ENCODE peak calls at places on chromosomes 11 and 22, in six cellular contexts. One of them, this sample, is unnamed.

GRCh38 chr11:104333977-104334376 is 170.0 kb upstream of the PDGFD start:
- DNase-seq in Peyer's patch: no peak
- DNase-seq in A549: peak; percentile 34
- DNase-seq in heart right ventricle: no peak
- DNase-seq in CD8-positive, alpha-beta memory T cell: no peak
- DNase-seq in right lobe of liver: no peak
- DNase-seq in this sample: no peak

GRCh38 chr22:20175597-20175900 is 24.7 kb upstream of the CCDC188 start:
- DNase-seq in right lobe of liver: no peak
- DNase-seq in A549: peak; percentile 11
- DNase-seq in Peyer's patch: no peak
- DNase-seq in CD8-positive, alpha-beta memory T cell: no peak
- DNase-seq in heart right ventricle: no peak
- DNase-seq in this sample: no peak

GRCh38 chr11:116601734-116602636 is 170.8 kb downstream of the BUD13 start:
- DNase-seq in right lobe of liver: no peak
- DNase-seq in A549: no peak
- DNase-seq in heart right ventricle: no peak
- DNase-seq in CD8-positive, alpha-beta memory T cell: no peak
- DNase-seq in Peyer's patch: no peak
- DNase-seq in this sample: no peak

GRCh38 chr11:11948242-11948947 is 60.0 kb downstream of the DKK3 start:
- DNase-seq in CD8-positive, alpha-beta memory T cell: no peak
- DNase-seq in Peyer's patch: no peak
- DNase-seq in right lobe of liver: peak; percentile 77
- DNase-seq in A549: peak; percentile 18
- DNase-seq in heart right ventricle: no peak
- DNase-seq in this sample: no peak

GRCh38 chr11:119905162-119905561 is 176.2 kb upstream of the NECTIN1 start:
- DNase-seq in CD8-positive, alpha-beta memory T cell: no peak
- DNase-seq in Peyer's patch: no peak
- DNase-seq in A549: no peak
- DNase-seq in right lobe of liver: no peak
- DNase-seq in heart right ventricle: no peak
- DNase-seq in this sample: no peak

GRCh38 chr11:120129570-120129969 is 8.3 kb downstream of the TRIM29 start:
- DNase-seq in Peyer's patch: peak; percentile 45
- DNase-seq in heart right ventricle: no peak
- DNase-seq in right lobe of liver: no peak
- DNase-seq in CD8-positive, alpha-beta memory T cell: no peak
- DNase-seq in A549: no peak
- DNase-seq in this sample: no peak

GRCh38 chr11:77074205-77074604 is 7.4 kb downstream of the CAPN5 start:
- DNase-seq in Peyer's patch: peak; percentile 77
- DNase-seq in A549: no peak
- DNase-seq in right lobe of liver: no peak
- DNase-seq in heart right ventricle: no peak
- DNase-seq in CD8-positive, alpha-beta memory T cell: no peak
- DNase-seq in this sample: no peak

GRCh38 chr11:15764948-15765347 is 591.4 kb downstream of the SOX6 start:
- DNase-seq in Peyer's patch: no peak
- DNase-seq in CD8-positive, alpha-beta memory T cell: no peak
- DNase-seq in right lobe of liver: no peak
- DNase-seq in heart right ventricle: no peak
- DNase-seq in A549: no peak
- DNase-seq in this sample: no peak

GRCh38 chr11:57203359-57203758 is 21.6 kb downstream of the LRRC55 start:
- DNase-seq in Peyer's patch: no peak
- DNase-seq in CD8-positive, alpha-beta memory T cell: no peak
- DNase-seq in A549: no peak
- DNase-seq in right lobe of liver: no peak
- DNase-seq in heart right ventricle: peak; percentile 68
- DNase-seq in this sample: no peak

GRCh38 chr22:18068991-18069390 is 8.8 kb upstream of the PEX26 start:
- DNase-seq in right lobe of liver: no peak
- DNase-seq in A549: no peak
- DNase-seq in CD8-positive, alpha-beta memory T cell: no peak
- DNase-seq in Peyer's patch: no peak
- DNase-seq in heart right ventricle: no peak
- DNase-seq in this sample: no peak

GRCh38 chr11:45732343-45732742 is 66.9 kb upstream of the CHST1 start:
- DNase-seq in right lobe of liver: no peak
- DNase-seq in heart right ventricle: no peak
- DNase-seq in Peyer's patch: no peak
- DNase-seq in A549: no peak
- DNase-seq in CD8-positive, alpha-beta memory T cell: no peak
- DNase-seq in this sample: no peak

GRCh38 chr22:26672060-26672471 is 14.7 kb downstream of the MIAT start:
- DNase-seq in A549: no peak
- DNase-seq in CD8-positive, alpha-beta memory T cell: no peak
- DNase-seq in right lobe of liver: no peak
- DNase-seq in Peyer's patch: no peak
- DNase-seq in heart right ventricle: no peak
- DNase-seq in this sample: no peak
- H3K4me3 ChIP-seq in A549: peak overlapping the region; percentile 92
- H3K4me3 ChIP-seq in CD8-positive, alpha-beta memory T cell: peak overlapping the region; percentile 53
- H3K4me3 ChIP-seq in right lobe of liver: peak overlapping the region; percentile 79
- H3K4me3 ChIP-seq in Peyer's patch: peak overlapping the region; percentile 78
- H3K4me3 ChIP-seq in heart right ventricle: peak overlapping the region; percentile 95
- H3K4me3 ChIP-seq in this sample: peak overlapping the region; percentile 55

DNA sequence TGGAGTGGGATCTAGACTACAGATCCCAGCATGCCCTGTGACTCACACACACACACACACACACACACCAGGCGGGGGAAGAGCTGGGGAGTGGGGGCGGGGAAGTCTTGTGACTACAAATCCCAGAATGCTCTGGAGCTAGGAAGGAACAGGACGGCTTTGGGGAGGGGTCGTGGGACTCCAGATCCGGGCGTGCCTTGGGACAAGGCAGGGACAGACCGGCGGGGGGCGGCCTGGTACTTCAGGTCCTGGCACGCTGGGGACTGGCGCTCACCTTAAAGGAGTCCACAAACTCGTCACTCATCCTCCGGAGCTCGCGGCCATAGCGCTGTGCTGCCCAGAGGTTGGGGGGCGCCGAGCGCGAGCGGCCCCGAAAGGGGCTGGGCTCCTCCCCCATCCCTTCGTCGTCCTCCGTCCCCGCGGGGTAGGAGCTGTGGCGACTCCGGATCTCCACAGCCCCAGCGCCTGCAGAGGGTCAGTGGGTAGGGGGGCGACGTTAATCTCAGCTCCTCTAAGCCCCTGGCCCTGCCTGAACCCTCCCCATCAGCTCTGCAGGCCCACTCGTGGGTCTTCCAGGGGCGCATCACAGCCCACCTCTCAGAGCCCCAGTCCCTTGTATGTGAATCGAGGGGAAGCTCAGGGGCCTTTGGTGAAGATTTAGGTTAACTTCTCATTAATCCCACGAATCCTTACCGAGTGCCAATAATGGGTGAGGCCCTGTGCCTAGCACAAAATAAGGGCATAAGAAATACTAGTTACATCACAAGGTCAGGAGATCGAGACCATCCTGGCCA is 12.9 kb downstream of the BAD start:
- DNase-seq in Peyer's patch: peak; percentile 90
- DNase-seq in A549: peak; percentile 96
- DNase-seq in right lobe of liver: peak; percentile 92
- DNase-seq in CD8-positive, alpha-beta memory T cell: peak; percentile 92
- DNase-seq in heart right ventricle: peak; percentile 85
- DNase-seq in this sample: peak; percentile 95
- H3K27ac ChIP-seq in Peyer's patch: peak overlapping the region; percentile 98
- H3K27ac ChIP-seq in A549: peak overlapping the region; percentile 94
- H3K27ac ChIP-seq in right lobe of liver: peak overlapping the region; percentile 89
- H3K27ac ChIP-seq in CD8-positive, alpha-beta memory T cell: peak overlapping the region; percentile 86
- H3K27ac ChIP-seq in heart right ventricle: peak overlapping the region; percentile 94
- H3K27ac ChIP-seq in this sample: peak overlapping the region; percentile 53

GRCh38 chr11:71373791-71374454 is 74.3 kb downstream of the DHCR7 start:
- DNase-seq in Peyer's patch: no peak
- DNase-seq in right lobe of liver: no peak
- DNase-seq in CD8-positive, alpha-beta memory T cell: no peak
- DNase-seq in A549: no peak
- DNase-seq in heart right ventricle: no peak
- DNase-seq in this sample: no peak
- H3K4me3 ChIP-seq in Peyer's patch: no peak overlapping the region
- H3K4me3 ChIP-seq in right lobe of liver: no peak overlapping the region
- H3K4me3 ChIP-seq in CD8-positive, alpha-beta memory T cell: no peak overlapping the region
- H3K4me3 ChIP-seq in A549: no peak overlapping the region
- H3K4me3 ChIP-seq in heart right ventricle: no peak overlapping the region
- H3K4me3 ChIP-seq in this sample: no peak overlapping the region

DNA sequence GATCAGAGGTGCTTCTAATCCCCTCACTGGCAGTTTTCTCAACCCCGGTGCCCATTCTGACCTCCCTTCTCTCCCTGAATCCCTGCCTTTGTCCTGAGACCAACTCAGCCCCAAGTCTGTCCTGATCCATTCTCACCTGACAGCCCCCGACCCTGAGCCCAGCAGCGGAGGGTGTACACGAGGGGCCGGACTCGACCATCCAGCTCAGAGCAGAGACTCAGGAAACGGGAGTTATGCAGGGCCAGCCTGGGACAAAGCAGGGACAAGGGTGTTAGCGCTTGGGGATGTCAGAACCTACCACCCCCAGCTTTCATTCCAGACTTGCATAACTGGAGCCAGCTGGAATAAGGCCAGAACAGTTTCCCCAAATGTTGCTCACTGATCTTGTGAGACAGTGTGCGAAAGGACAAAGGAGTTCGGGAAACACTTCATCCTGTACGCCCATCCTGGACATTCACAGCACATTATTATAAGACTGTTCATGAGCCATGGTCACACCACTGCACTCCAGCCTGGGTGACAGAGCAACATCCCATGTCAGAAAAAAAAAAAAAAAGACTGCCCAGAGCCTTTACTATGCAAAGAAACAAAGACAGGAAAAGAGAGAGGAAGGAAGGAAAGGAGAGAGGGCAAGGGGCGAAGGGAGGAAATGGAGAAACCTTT is 3.5 kb upstream of the EEF1G start:
- DNase-seq in A549: no peak
- DNase-seq in Peyer's patch: peak; percentile 43
- DNase-seq in right lobe of liver: no peak
- DNase-seq in heart right ventricle: no peak
- DNase-seq in CD8-positive, alpha-beta memory T cell: peak; percentile 25
- DNase-seq in this sample: no peak
- H3K27ac ChIP-seq in A549: no peak overlapping the region
- H3K27ac ChIP-seq in Peyer's patch: peak overlapping the region; percentile 62
- H3K27ac ChIP-seq in right lobe of liver: peak overlapping the region; percentile 100
- H3K27ac ChIP-seq in heart right ventricle: peak overlapping the region; percentile 81
- H3K27ac ChIP-seq in CD8-positive, alpha-beta memory T cell: no peak overlapping the region
- H3K27ac ChIP-seq in this sample: no peak overlapping the region

GRCh38 chr11:66315921-66316811 is 678 bp downstream of the CD248 start:
- DNase-seq in heart right ventricle: no peak
- DNase-seq in A549: no peak
- DNase-seq in Peyer's patch: no peak
- DNase-seq in CD8-positive, alpha-beta memory T cell: peak; percentile 68
- DNase-seq in right lobe of liver: no peak
- DNase-seq in this sample: peak; percentile 71
- H3K4me3 ChIP-seq in heart right ventricle: peak overlapping the region; percentile 76
- H3K4me3 ChIP-seq in A549: no peak overlapping the region
- H3K4me3 ChIP-seq in Peyer's patch: peak overlapping the region; percentile 52
- H3K4me3 ChIP-seq in CD8-positive, alpha-beta memory T cell: no peak overlapping the region
- H3K4me3 ChIP-seq in right lobe of liver: peak overlapping the region; percentile 2
- H3K4me3 ChIP-seq in this sample: peak overlapping the region; percentile 73

DNA sequence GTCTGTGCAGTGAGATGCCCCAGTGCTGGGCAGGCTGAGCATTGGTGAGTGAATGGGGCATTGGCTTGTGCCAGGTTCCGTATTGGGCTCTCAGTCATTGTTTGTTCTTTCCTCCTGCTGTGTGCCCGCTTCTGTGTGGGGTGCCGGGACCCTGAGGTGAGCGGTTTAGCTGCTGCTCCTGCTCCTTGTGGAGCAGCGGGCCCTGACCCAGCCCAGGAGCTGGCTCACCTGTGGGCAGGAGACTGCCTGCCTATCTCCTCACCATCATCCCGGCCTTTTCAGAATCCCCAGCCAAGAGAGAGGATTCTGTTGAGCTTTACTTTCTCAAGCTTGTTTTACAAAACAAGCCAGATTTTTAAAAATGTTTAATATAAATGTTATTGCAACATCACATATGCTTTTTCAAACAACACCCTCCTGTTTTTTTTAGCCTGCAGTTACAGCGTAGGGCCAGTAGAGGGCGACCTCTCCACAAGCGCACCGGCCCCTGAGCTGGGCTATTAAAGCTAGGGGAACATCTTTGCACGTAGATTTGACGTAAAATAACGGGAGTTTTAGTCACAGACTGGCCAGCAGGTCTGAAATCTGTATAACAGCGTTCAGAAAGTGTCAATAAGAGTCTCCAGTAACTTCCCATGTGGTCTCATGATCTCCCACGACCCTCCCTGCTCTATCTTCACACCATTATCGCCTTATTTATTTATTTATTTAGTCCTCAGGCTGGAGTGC is 25.1 kb upstream of the RELT start:
- DNase-seq in Peyer's patch: no peak
- DNase-seq in CD8-positive, alpha-beta memory T cell: peak; percentile 74
- DNase-seq in right lobe of liver: no peak
- DNase-seq in heart right ventricle: no peak
- DNase-seq in A549: peak; percentile 73
- DNase-seq in this sample: peak; percentile 33
- H3K27ac ChIP-seq in Peyer's patch: no peak overlapping the region
- H3K27ac ChIP-seq in CD8-positive, alpha-beta memory T cell: no peak overlapping the region
- H3K27ac ChIP-seq in right lobe of liver: no peak overlapping the region
- H3K27ac ChIP-seq in heart right ventricle: no peak overlapping the region
- H3K27ac ChIP-seq in A549: no peak overlapping the region
- H3K27ac ChIP-seq in this sample: no peak overlapping the region

DNA sequence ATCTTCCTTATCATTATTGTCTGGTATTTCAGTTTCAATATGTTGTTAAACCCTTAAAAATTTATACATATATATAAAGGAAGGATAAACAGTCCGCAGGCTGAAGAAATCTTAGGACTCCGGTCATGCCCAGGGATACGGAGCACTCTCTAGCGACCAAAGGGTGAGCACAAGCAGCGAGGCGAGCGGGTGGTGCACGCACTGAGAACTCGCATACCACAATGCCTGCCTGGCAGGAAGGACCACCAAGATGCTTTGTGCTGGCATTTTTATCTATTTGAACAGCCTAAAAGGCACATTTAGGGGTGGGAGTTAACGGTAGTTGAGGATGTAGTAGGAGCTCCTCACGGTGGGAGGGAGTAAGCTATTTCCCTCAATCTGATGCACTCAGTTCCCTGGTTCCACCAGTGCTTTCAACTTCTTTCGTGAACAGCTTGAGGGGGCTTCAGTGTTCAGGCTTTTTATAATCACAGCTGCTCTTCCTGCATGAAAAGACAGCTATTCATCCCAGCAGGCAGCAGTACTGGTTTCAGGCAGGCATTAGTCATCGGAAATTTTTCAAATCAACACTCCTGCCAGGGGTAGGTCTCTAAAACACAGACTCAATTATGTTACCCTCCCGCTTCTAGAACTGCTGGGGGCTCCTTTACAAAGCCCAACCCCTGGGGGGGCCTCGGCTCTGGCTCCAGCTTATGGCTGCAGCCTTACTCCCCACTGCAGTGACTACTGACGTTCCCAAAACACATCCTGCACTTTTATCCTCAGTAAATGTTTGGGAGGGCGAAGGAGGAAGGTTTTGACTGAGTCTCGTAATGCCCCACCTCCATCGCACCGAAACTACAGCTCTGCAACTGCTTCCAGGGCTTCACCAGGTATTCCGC is 6.0 kb downstream of the POLDIP3 start:
- DNase-seq in right lobe of liver: no peak
- DNase-seq in A549: no peak
- DNase-seq in CD8-positive, alpha-beta memory T cell: no peak
- DNase-seq in heart right ventricle: no peak
- DNase-seq in Peyer's patch: no peak
- DNase-seq in this sample: peak; percentile 72
- H3K4me3 ChIP-seq in right lobe of liver: no peak overlapping the region
- H3K4me3 ChIP-seq in A549: no peak overlapping the region
- H3K4me3 ChIP-seq in CD8-positive, alpha-beta memory T cell: no peak overlapping the region
- H3K4me3 ChIP-seq in heart right ventricle: no peak overlapping the region
- H3K4me3 ChIP-seq in Peyer's patch: no peak overlapping the region
- H3K4me3 ChIP-seq in this sample: peak overlapping the region; percentile 9